ENCODE peak calls at places on chromosomes 5 and 9, in six cellular contexts. M is stimulated activated CD4-positive, alpha-beta T cell treated with anti-CD3 and anti-CD28 coated beads, Interleukin-1b, Interleukin-23, amount 100 ng/mL, for 24 hours; R is stimulated activated CD8-positive, alpha-beta memory T cell treated with anti-CD3 and anti-CD28 coated beads, Interleukin-2, amount 100 ng/mL, for 1 hour; J is AG08395; Y is T-helper 2 cell; W is stimulated activated naive CD4-positive, alpha-beta T cell. H is an unnamed sample.

GRCh38 chr5:52864376-52864775 is 76.7 kb downstream of the ITGA1 start:
- DNase-seq in M (no peak), R (no peak), J (peak), Y (no peak), W (no peak), H (no peak)

GRCh38 chr5:179427032-179427675 is 81.9 kb upstream of the ADAMTS2 start:
- DNase-seq in M (no peak), R (no peak), J (no peak), Y (no peak), W (no peak), H (no peak)

GRCh38 chr9:37953775-37954437 is 50.0 kb upstream of the SLC25A51 start:
- DNase-seq in M (peak), R (no peak), J (peak), Y (no peak), W (no peak), H (no peak)

GRCh38 chr5:78320461-78320860 is 26.0 kb upstream of the AP3B1 start:
- DNase-seq in M (no peak), R (no peak), J (peak), Y (no peak), W (no peak), H (no peak)

GRCh38 chr5:115778417-115778816 is 38.0 kb downstream of the CDO1 start:
- DNase-seq in M (no peak), R (no peak), J (no peak), Y (no peak), W (no peak), H (no peak)

GRCh38 chr5:9905661-9906060 is 275.5 kb upstream of the TAS2R1 start:
- DNase-seq in M (no peak), R (no peak), J (no peak), Y (no peak), W (no peak), H (no peak)

GRCh38 chr9:92097997-92098482 is 17.2 kb downstream of the SPTLC1 start:
- DNase-seq in M (peak), R (peak), J (no peak), Y (peak), W (peak), H (no peak)

GRCh38 chr9:75229605-75230332 is 141.5 kb downstream of the OSTF1 start:
- DNase-seq in M (no peak), R (no peak), J (no peak), Y (no peak), W (no peak), H (no peak)

GRCh38 chr9:127835930-127836586 is 18.4 kb downstream of the ENG start:
- DNase-seq in M (no peak), R (no peak), J (peak), Y (no peak), W (no peak), H (no peak)

GRCh38 chr5:123155511-123155923 is 66.5 kb downstream of the PRDM6 start:
- DNase-seq in M (no peak), R (no peak), J (no peak), Y (no peak), W (no peak), H (no peak)

GRCh38 chr9:110152704-110153374 is 55.1 kb downstream of the C9orf152 start:
- DNase-seq in M (no peak), R (no peak), J (peak), Y (no peak), W (no peak), H (peak)

GRCh38 chr5:18113724-18114123 is 479.5 kb downstream of the TAF11L14 start:
- DNase-seq in M (no peak), R (no peak), J (no peak), Y (no peak), W (no peak), H (no peak)

GRCh38 chr9:78144663-78145377 is 91.1 kb upstream of the CEP78 start:
- DNase-seq in M (no peak), R (no peak), J (no peak), Y (no peak), W (no peak), H (no peak)

GRCh38 chr5:170746081-170746951 is 37.2 kb upstream of the GABRP start:
- DNase-seq in M (no peak), R (no peak), J (no peak), Y (no peak), W (no peak), H (no peak)

GRCh38 chr5:39437469-39437868 is 12.7 kb upstream of the DAB2 start:
- DNase-seq in M (no peak), R (no peak), J (no peak), Y (no peak), W (no peak), H (no peak)

GRCh38 chr9:91832322-91832721 is 117.7 kb downstream of the ROR2 start:
- DNase-seq in M (no peak), R (no peak), J (no peak), Y (no peak), W (no peak), H (no peak)

GRCh38 chr9:137050570-137050969 is 3.3 kb downstream of the ENTPD2 start:
- DNase-seq in M (no peak), R (no peak), J (no peak), Y (no peak), W (no peak), H (no peak)

GRCh38 chr9:36470891-36471290 is 70.8 kb upstream of the RNF38 start:
- DNase-seq in M (peak), R (peak), J (peak), Y (peak), W (peak), H (peak)

GRCh38 chr9:102841376-102841775 is 153.8 kb upstream of the CYLC2 start:
- DNase-seq in M (no peak), R (no peak), J (no peak), Y (no peak), W (no peak), H (no peak)

GRCh38 chr5:97854871-97855762 is 672.1 kb upstream of the RIOK2 start:
- DNase-seq in M (no peak), R (no peak), J (no peak), Y (no peak), W (no peak), H (no peak)

GRCh38 chr5:126865299-126865698 is 88.4 kb downstream of the LMNB1 start:
- DNase-seq in M (no peak), R (no peak), J (peak), Y (no peak), W (no peak), H (no peak)

GRCh38 chr9:92406506-92406905 is 2.1 kb upstream of the OGN start:
- DNase-seq in M (no peak), R (no peak), J (no peak), Y (no peak), W (no peak), H (peak)

GRCh38 chr9:72888032-72888431 is 64.8 kb downstream of the ALDH1A1 start:
- DNase-seq in M (no peak), R (no peak), J (no peak), Y (no peak), W (no peak), H (no peak)

GRCh38 chr5:1228121-1228520 is 2.9 kb downstream of the SLC6A18 start:
- DNase-seq in M (no peak), R (no peak), J (no peak), Y (no peak), W (no peak), H (no peak)

GRCh38 chr9:129138144-129138462 is 26.9 kb downstream of the PTPA start:
- DNase-seq in M (no peak), R (no peak), J (no peak), Y (no peak), W (no peak), H (no peak)

GRCh38 chr5:68755293-68755692 is 338.5 kb upstream of the SLC30A5 start:
- DNase-seq in M (no peak), R (no peak), J (no peak), Y (no peak), W (no peak), H (no peak)

GRCh38 chr5:58366461-58366860 is 93.4 kb downstream of the PLK2 start:
- DNase-seq in M (no peak), R (no peak), J (peak), Y (no peak), W (no peak), H (no peak)

GRCh38 chr9:136502196-136502595 is 19.4 kb upstream of the SEC16A start:
- DNase-seq in M (no peak), R (no peak), J (no peak), Y (no peak), W (no peak), H (no peak)

GRCh38 chr5:168822745-168823281 is 243.6 kb upstream of the PANK3 start:
- DNase-seq in M (no peak), R (no peak), J (peak), Y (no peak), W (no peak), H (no peak)

GRCh38 chr5:32710335-32710858 is 724 bp upstream of the NPR3 start:
- DNase-seq in M (no peak), R (no peak), J (no peak), Y (no peak), W (no peak), H (no peak)

GRCh38 chr9:136140966-136141365 is 22.3 kb upstream of the TMEM250 start:
- DNase-seq in M (no peak), R (no peak), J (no peak), Y (no peak), W (no peak), H (no peak)

GRCh38 chr9:19408693-19409405 is at the start of gene ACER2:
- DNase-seq in M (peak), R (peak), J (peak), Y (peak), W (peak), H (peak)

GRCh38 chr5:74935752-74936091 is 69.5 kb upstream of the FAM169A start:
- DNase-seq in M (no peak), R (no peak), J (no peak), Y (no peak), W (no peak), H (no peak)

GRCh38 chr9:38338359-38339014 is 54.0 kb upstream of the ALDH1B1 start:
- DNase-seq in M (no peak), R (no peak), J (no peak), Y (no peak), W (no peak), H (no peak)

GRCh38 chr9:99024959-99025358 is 80.0 kb upstream of the TGFBR1 start:
- DNase-seq in M (no peak), R (no peak), J (no peak), Y (no peak), W (no peak), H (no peak)

GRCh38 chr9:129317179-129318011 is 139.3 kb upstream of the IER5L start:
- DNase-seq in M (no peak), R (no peak), J (no peak), Y (no peak), W (no peak), H (no peak)

GRCh38 chr5:96209829-96210228 is 223.2 kb downstream of the PCSK1 start:
- DNase-seq in M (no peak), R (no peak), J (peak), Y (no peak), W (no peak), H (no peak)

GRCh38 chr9:115276621-115277020 is 158.7 kb upstream of the TNC start:
- DNase-seq in M (no peak), R (no peak), J (no peak), Y (no peak), W (no peak), H (no peak)

H was measured in memory B cell.